ENCODE peak calls at places on chromosomes 5 and 9, in ten cellular contexts. T is fibroblast of pulmonary artery, A is astrocyte of the spinal cord, P is epithelial cell of esophagus, U is AG04450, I is GM10248, N is RWPE1, D is foreskin fibroblast, H is H1, W is type B pancreatic cell. R is an unnamed sample.

GRCh38 chr5:135191084-135191826 is 157.2 kb upstream of the PITX1 start:
- DNase-seq in I (peak), T (peak), N (peak), A (peak), P (peak), W (peak), D (peak), H (peak), U (peak), R (peak)

GRCh38 chr9:130461218-130461630 is 16.5 kb downstream of the ASS1 start:
- DNase-seq in T (peak), P (peak), W (no peak), D (no peak), A (peak), I (peak), U (no peak), H (no peak), N (peak), R (peak)

GRCh38 chr5:122999947-123000563 is 36.5 kb downstream of the PPIC start:
- DNase-seq in N (peak), A (peak), T (peak), I (peak), D (peak), P (peak), H (peak), W (no peak), U (no peak), R (peak)

GRCh38 chr5:139748505-139748826 is 47.1 kb upstream of the PSD2 start:
- DNase-seq in H (no peak), N (no peak), U (no peak), T (no peak), W (no peak), I (no peak), A (no peak), P (no peak), D (no peak), R (no peak)

GRCh38 chr5:84870369-84870768 is 485.7 kb upstream of the EDIL3 start:
- DNase-seq in D (no peak), I (no peak), P (no peak), A (no peak), W (no peak), H (no peak), N (no peak), T (no peak), U (no peak), R (no peak)

GRCh38 chr9:133643362-133643755 is 7.2 kb downstream of the DBH start:
- DNase-seq in N (no peak), P (no peak), H (no peak), A (no peak), T (no peak), W (no peak), U (no peak), I (no peak), D (no peak), R (no peak)

GRCh38 chr9:91905958-91906585 is 44.0 kb downstream of the ROR2 start:
- DNase-seq in W (no peak), P (no peak), A (no peak), D (no peak), I (peak), T (no peak), U (no peak), H (no peak), N (peak), R (no peak)

GRCh38 chr9:34123682-34124081 is 2.8 kb downstream of the DCAF12 start:
- DNase-seq in W (no peak), U (no peak), N (no peak), D (no peak), H (no peak), T (no peak), A (no peak), P (no peak), I (peak), R (no peak)

GRCh38 chr9:105647595-105648349 is 14.5 kb upstream of the TAL2 start:
- DNase-seq in W (no peak), N (no peak), H (peak), I (no peak), U (no peak), A (no peak), D (no peak), T (peak), P (peak), R (no peak)

GRCh38 chr9:21096172-21096900 is 18.6 kb upstream of the IFNB1 start:
- DNase-seq in U (peak), W (no peak), P (peak), D (peak), H (no peak), A (peak), I (peak), T (peak), N (peak), R (peak)

GRCh38 chr5:530556-530955 is 6.3 kb upstream of the SLC9A3 start:
- DNase-seq in I (no peak), U (no peak), W (no peak), P (no peak), N (no peak), A (no peak), D (no peak), H (no peak), T (no peak), R (no peak)

GRCh38 chr9:14348241-14349140 is 34.5 kb upstream of the NFIB start:
- DNase-seq in T (peak), D (no peak), U (no peak), W (no peak), I (no peak), A (peak), H (no peak), N (no peak), P (peak), R (peak)
- TF ChIP-seq CTCF in T (no peak), D (no peak), U (no peak), W (no peak), I (no peak), A (no peak), H (no peak), N (no peak), P (no peak), R (no peak)

GRCh38 chr5:176489077-176489476 is 40.9 kb downstream of the FAF2 start:
- DNase-seq in I (no peak), D (no peak), U (no peak), P (peak), W (no peak), A (no peak), N (peak), H (no peak), T (no peak), R (no peak)

GRCh38 chr5:176491056-176491646 is 43.0 kb downstream of the FAF2 start:
- DNase-seq in N (peak), H (no peak), U (peak), W (no peak), P (peak), A (no peak), T (no peak), I (no peak), D (no peak), R (no peak)

GRCh38 chr5:176491901-176492300 is 43.7 kb downstream of the FAF2 start:
- DNase-seq in N (peak), H (no peak), D (no peak), W (no peak), T (no peak), P (no peak), U (no peak), A (no peak), I (no peak), R (no peak)

GRCh38 chr5:176492431-176492830 is 44.2 kb downstream of the FAF2 start:
- DNase-seq in H (no peak), T (peak), A (no peak), I (no peak), W (no peak), U (no peak), N (peak), P (peak), D (no peak), R (peak)

DNA sequence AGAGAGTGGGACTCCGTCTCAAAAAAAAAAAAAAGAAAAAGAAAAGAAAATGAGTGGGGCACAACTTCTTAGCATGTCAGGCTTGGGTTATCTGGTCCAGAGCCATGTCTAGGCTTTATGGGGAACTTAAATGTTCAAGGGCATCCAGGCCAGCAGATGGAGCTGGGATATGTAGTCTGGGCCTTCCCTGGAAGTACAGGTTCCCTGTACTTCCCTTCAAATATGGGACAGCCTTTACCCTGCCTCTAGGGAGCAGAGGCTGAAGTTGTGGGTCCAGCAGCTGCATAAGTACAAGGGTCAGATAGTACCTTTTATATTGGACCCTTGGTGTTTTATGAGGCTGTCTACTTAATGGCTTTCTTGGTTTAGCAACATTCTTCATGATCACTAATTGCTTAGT is 42.1 kb downstream of the FAF2 start:
- DNase-seq in T (no peak), A (no peak), H (no peak), U (no peak), P (peak), I (no peak), N (peak), D (no peak), W (no peak), R (peak)
- TF ChIP-seq CTCF in T (no peak), A (no peak), H (no peak), U (no peak), P (peak), I (no peak), N (no peak), D (no peak), W (no peak), R (no peak)

GRCh38 chr5:79831910-79832309 is 142.3 kb downstream of the CMYA5 start:
- DNase-seq in A (no peak), N (no peak), P (no peak), U (no peak), D (no peak), I (no peak), H (no peak), W (no peak), T (no peak), R (no peak)

GRCh38 chr5:79827159-79827562 is 137.5 kb downstream of the CMYA5 start:
- DNase-seq in U (no peak), W (no peak), P (no peak), A (no peak), H (no peak), T (no peak), D (no peak), I (no peak), N (no peak), R (no peak)

GRCh38 chr5:79831381-79831780 is 141.7 kb downstream of the CMYA5 start:
- DNase-seq in A (no peak), U (no peak), N (no peak), I (no peak), H (no peak), W (no peak), P (no peak), D (no peak), T (no peak), R (no peak)

GRCh38 chr5:79825802-79826201 is 136.2 kb downstream of the CMYA5 start:
- DNase-seq in A (no peak), W (no peak), T (no peak), H (no peak), I (no peak), U (no peak), P (no peak), D (no peak), N (no peak), R (no peak)

DNA sequence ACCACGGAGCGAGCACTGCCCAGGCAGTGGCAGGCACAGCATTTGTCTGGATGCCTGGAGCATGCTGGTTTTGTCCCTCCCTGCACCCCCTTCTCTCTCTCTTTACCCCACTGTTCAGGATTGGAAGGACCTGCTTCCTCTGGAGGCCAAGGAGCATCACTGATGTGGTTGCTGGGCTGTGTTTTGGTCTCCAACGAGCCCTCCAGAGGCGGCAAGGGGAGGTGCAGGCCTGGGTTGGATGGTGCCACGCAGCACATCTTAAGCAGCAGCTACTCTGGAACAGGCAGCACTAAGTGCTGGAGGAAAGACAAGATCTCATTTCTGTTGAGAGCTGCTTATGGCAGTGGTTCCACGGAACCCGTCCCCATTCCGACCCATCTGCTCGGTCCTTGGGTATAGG is 139.6 kb downstream of the CMYA5 start:
- DNase-seq in N (no peak), A (no peak), D (no peak), U (no peak), H (peak), I (no peak), P (peak), W (no peak), T (no peak), R (peak)
- TF ChIP-seq CTCF in N (no peak), A (peak), D (peak), U (peak), H (peak), I (peak), P (peak), W (peak), T (peak), R (no peak)

GRCh38 chr9:122218885-122219855 is 9.6 kb downstream of the LHX6 start:
- DNase-seq in W (no peak), A (no peak), U (no peak), H (no peak), I (peak), P (no peak), N (no peak), D (no peak), T (peak), R (no peak)
- TF ChIP-seq CTCF in W (no peak), A (no peak), U (no peak), H (no peak), I (no peak), P (no peak), N (no peak), D (no peak), T (no peak), R (no peak)

GRCh38 chr5:116658830-116659229 is 84.2 kb upstream of the SEMA6A start:
- DNase-seq in T (no peak), I (no peak), W (no peak), D (no peak), A (no peak), P (no peak), U (no peak), N (no peak), H (no peak), R (no peak)

GRCh38 chr5:116658141-116658540 is 83.5 kb upstream of the SEMA6A start:
- DNase-seq in T (no peak), A (no peak), H (no peak), N (no peak), W (no peak), I (no peak), U (no peak), P (peak), D (no peak), R (no peak)

GRCh38 chr5:116660929-116661328 is 86.3 kb upstream of the SEMA6A start:
- DNase-seq in T (no peak), D (no peak), U (no peak), N (no peak), I (no peak), H (no peak), W (no peak), A (no peak), P (no peak), R (no peak)

GRCh38 chr5:116663081-116663480 is 88.5 kb upstream of the SEMA6A start:
- DNase-seq in D (no peak), N (no peak), I (no peak), H (no peak), W (no peak), P (no peak), U (no peak), A (no peak), T (no peak), R (no peak)

GRCh38 chr5:116661419-116661818 is 86.8 kb upstream of the SEMA6A start:
- DNase-seq in H (no peak), U (no peak), W (no peak), D (no peak), A (no peak), N (no peak), T (no peak), P (no peak), I (no peak), R (no peak)
- TF ChIP-seq CTCF in H (no peak), U (no peak), W (no peak), D (no peak), A (no peak), N (no peak), T (no peak), P (no peak), I (no peak), R (no peak)

GRCh38 chr9:121620777-121621437 is 30.5 kb upstream of the DAB2IP start:
- DNase-seq in H (no peak), I (peak), A (no peak), W (no peak), T (peak), D (no peak), U (no peak), N (peak), P (peak), R (peak)
- TF ChIP-seq CTCF in H (peak), I (peak), A (peak), W (peak), T (peak), D (peak), U (peak), N (no peak), P (peak), R (peak)